ENCODE peak calls at places on chromosomes 6 and 20, in nine cellular contexts. One of them, this sample, is unnamed.

GRCh38 chr6:159988983-159989454 is 20.1 kb downstream of the IGF2R start:
- DNase-seq in HCT116: no peak
- DNase-seq in GM23338: no peak
- DNase-seq in SK-N-SH: no peak
- DNase-seq in OCI-LY7: no peak
- DNase-seq in MM.1S: no peak
- DNase-seq in GM23248: peak; percentile 61
- DNase-seq in PC-3: no peak
- DNase-seq in neural progenitor cell: no peak
- DNase-seq in this sample: no peak

GRCh38 chr6:105135056-105135455 is 44.8 kb downstream of the POPDC3 start:
- DNase-seq in GM23248: peak; percentile 57
- DNase-seq in HCT116: no peak
- DNase-seq in SK-N-SH: peak; percentile 51
- DNase-seq in GM23338: peak; percentile 36
- DNase-seq in neural progenitor cell: peak; percentile 40
- DNase-seq in OCI-LY7: no peak
- DNase-seq in PC-3: peak; percentile 3
- DNase-seq in MM.1S: no peak
- DNase-seq in this sample: no peak

GRCh38 chr6:137058037-137058436 is 13.3 kb upstream of the IL20RA start:
- DNase-seq in PC-3: no peak
- DNase-seq in MM.1S: no peak
- DNase-seq in GM23248: no peak
- DNase-seq in OCI-LY7: no peak
- DNase-seq in GM23338: no peak
- DNase-seq in SK-N-SH: no peak
- DNase-seq in neural progenitor cell: no peak
- DNase-seq in HCT116: no peak
- DNase-seq in this sample: no peak

GRCh38 chr6:142943746-142944125 is 1.2 kb downstream of the HIVEP2 start:
- DNase-seq in OCI-LY7: peak; percentile 84
- DNase-seq in neural progenitor cell: peak; percentile 15
- DNase-seq in SK-N-SH: no peak
- DNase-seq in GM23338: peak; percentile 23
- DNase-seq in HCT116: no peak
- DNase-seq in PC-3: peak; percentile 23
- DNase-seq in GM23248: peak; percentile 64
- DNase-seq in MM.1S: peak; percentile 46
- DNase-seq in this sample: peak; percentile 19

GRCh38 chr20:50915424-50915823 is 15.8 kb downstream of the ADNP start:
- DNase-seq in HCT116: no peak
- DNase-seq in MM.1S: no peak
- DNase-seq in SK-N-SH: peak; percentile 32
- DNase-seq in neural progenitor cell: no peak
- DNase-seq in PC-3: peak; percentile 22
- DNase-seq in GM23248: peak; percentile 82
- DNase-seq in OCI-LY7: no peak
- DNase-seq in GM23338: no peak
- DNase-seq in this sample: no peak

GRCh38 chr6:122712864-122713612 is 66.5 kb upstream of the FABP7 start:
- DNase-seq in PC-3: no peak
- DNase-seq in GM23248: no peak
- DNase-seq in OCI-LY7: no peak
- DNase-seq in SK-N-SH: no peak
- DNase-seq in HCT116: no peak
- DNase-seq in GM23338: no peak
- DNase-seq in neural progenitor cell: peak; percentile 26
- DNase-seq in MM.1S: no peak
- DNase-seq in this sample: no peak

GRCh38 chr6:124056884-124057283 is 253.2 kb downstream of the NKAIN2 start:
- DNase-seq in OCI-LY7: no peak
- DNase-seq in PC-3: no peak
- DNase-seq in HCT116: no peak
- DNase-seq in GM23338: no peak
- DNase-seq in MM.1S: no peak
- DNase-seq in neural progenitor cell: no peak
- DNase-seq in GM23248: no peak
- DNase-seq in SK-N-SH: no peak
- DNase-seq in this sample: no peak

GRCh38 chr20:24842591-24843442 is 106.3 kb upstream of the CST7 start:
- DNase-seq in MM.1S: peak; percentile 92
- DNase-seq in OCI-LY7: peak; percentile 76
- DNase-seq in SK-N-SH: no peak
- DNase-seq in GM23248: no peak
- DNase-seq in PC-3: no peak
- DNase-seq in GM23338: no peak
- DNase-seq in HCT116: no peak
- DNase-seq in neural progenitor cell: no peak
- DNase-seq in this sample: no peak

GRCh38 chr20:8155229-8155628 is 23.2 kb downstream of the PLCB1 start:
- DNase-seq in MM.1S: no peak
- DNase-seq in GM23338: no peak
- DNase-seq in HCT116: no peak
- DNase-seq in PC-3: peak; percentile 73
- DNase-seq in OCI-LY7: no peak
- DNase-seq in GM23248: no peak
- DNase-seq in neural progenitor cell: no peak
- DNase-seq in SK-N-SH: no peak
- DNase-seq in this sample: no peak

GRCh38 chr20:20519269-20519668 is 151.4 kb downstream of the INSM1 start:
- DNase-seq in GM23248: no peak
- DNase-seq in MM.1S: no peak
- DNase-seq in PC-3: peak; percentile 8
- DNase-seq in SK-N-SH: no peak
- DNase-seq in HCT116: no peak
- DNase-seq in GM23338: no peak
- DNase-seq in neural progenitor cell: no peak
- DNase-seq in OCI-LY7: no peak
- DNase-seq in this sample: peak; percentile 48

GRCh38 chr6:151763938-151764680 is 43.4 kb upstream of the ESR1 start:
- DNase-seq in HCT116: peak; percentile 53
- DNase-seq in SK-N-SH: peak; percentile 67
- DNase-seq in PC-3: peak; percentile 87
- DNase-seq in GM23248: peak; percentile 94
- DNase-seq in MM.1S: peak; percentile 27
- DNase-seq in OCI-LY7: peak; percentile 33
- DNase-seq in neural progenitor cell: peak; percentile 90
- DNase-seq in GM23338: peak; percentile 94
- DNase-seq in this sample: peak; percentile 77

GRCh38 chr20:59780494-59781185 is 152.8 kb downstream of the SYCP2 start:
- DNase-seq in OCI-LY7: no peak
- DNase-seq in GM23338: no peak
- DNase-seq in HCT116: no peak
- DNase-seq in neural progenitor cell: no peak
- DNase-seq in PC-3: no peak
- DNase-seq in MM.1S: no peak
- DNase-seq in GM23248: no peak
- DNase-seq in SK-N-SH: no peak
- DNase-seq in this sample: no peak

GRCh38 chr20:49945701-49946477 is 9.7 kb downstream of the RNF114 start:
- DNase-seq in HCT116: no peak
- DNase-seq in PC-3: no peak
- DNase-seq in SK-N-SH: no peak
- DNase-seq in GM23248: no peak
- DNase-seq in OCI-LY7: no peak
- DNase-seq in GM23338: no peak
- DNase-seq in MM.1S: no peak
- DNase-seq in neural progenitor cell: no peak
- DNase-seq in this sample: no peak

GRCh38 chr20:49187330-49188100 is 619 bp downstream of the STAU1 start:
- DNase-seq in GM23338: peak; percentile 58
- DNase-seq in neural progenitor cell: peak; percentile 70
- DNase-seq in OCI-LY7: peak; percentile 52
- DNase-seq in SK-N-SH: peak; percentile 77
- DNase-seq in GM23248: peak; percentile 63
- DNase-seq in HCT116: no peak
- DNase-seq in MM.1S: peak; percentile 21
- DNase-seq in PC-3: no peak
- DNase-seq in this sample: peak; percentile 59

GRCh38 chr6:167893416-167893815 is 66.7 kb downstream of the AFDN start:
- DNase-seq in OCI-LY7: no peak
- DNase-seq in neural progenitor cell: no peak
- DNase-seq in GM23248: peak; percentile 67
- DNase-seq in HCT116: peak; percentile 10
- DNase-seq in SK-N-SH: no peak
- DNase-seq in MM.1S: no peak
- DNase-seq in PC-3: peak; percentile 61
- DNase-seq in GM23338: peak; percentile 28
- DNase-seq in this sample: peak; percentile 12

GRCh38 chr6:1105833-1106400 is 206.0 kb upstream of the FOXQ1 start:
- DNase-seq in HCT116: no peak
- DNase-seq in OCI-LY7: no peak
- DNase-seq in MM.1S: no peak
- DNase-seq in GM23338: no peak
- DNase-seq in GM23248: peak; percentile 23
- DNase-seq in neural progenitor cell: no peak
- DNase-seq in PC-3: no peak
- DNase-seq in SK-N-SH: no peak
- DNase-seq in this sample: no peak

GRCh38 chr6:104955927-104956662 is 812 bp upstream of the LIN28B start:
- DNase-seq in OCI-LY7: no peak
- DNase-seq in SK-N-SH: peak; percentile 62
- DNase-seq in neural progenitor cell: peak; percentile 93
- DNase-seq in PC-3: no peak
- DNase-seq in HCT116: no peak
- DNase-seq in GM23248: no peak
- DNase-seq in MM.1S: no peak
- DNase-seq in GM23338: peak; percentile 94
- DNase-seq in this sample: peak; percentile 55

GRCh38 chr6:31158863-31159855 is 770 bp downstream of the TCF19 start:
- DNase-seq in HCT116: no peak
- DNase-seq in neural progenitor cell: peak; percentile 46
- DNase-seq in OCI-LY7: peak; percentile 60
- DNase-seq in PC-3: peak; percentile 46
- DNase-seq in SK-N-SH: peak; percentile 51
- DNase-seq in MM.1S: peak; percentile 26
- DNase-seq in GM23248: peak; percentile 52
- DNase-seq in GM23338: peak; percentile 82
- DNase-seq in this sample: no peak

GRCh38 chr6:5567890-5568289 is 306.6 kb downstream of the FARS2 start:
- DNase-seq in GM23338: no peak
- DNase-seq in HCT116: no peak
- DNase-seq in SK-N-SH: no peak
- DNase-seq in GM23248: no peak
- DNase-seq in MM.1S: no peak
- DNase-seq in PC-3: no peak
- DNase-seq in neural progenitor cell: no peak
- DNase-seq in OCI-LY7: no peak
- DNase-seq in this sample: no peak

DNA sequence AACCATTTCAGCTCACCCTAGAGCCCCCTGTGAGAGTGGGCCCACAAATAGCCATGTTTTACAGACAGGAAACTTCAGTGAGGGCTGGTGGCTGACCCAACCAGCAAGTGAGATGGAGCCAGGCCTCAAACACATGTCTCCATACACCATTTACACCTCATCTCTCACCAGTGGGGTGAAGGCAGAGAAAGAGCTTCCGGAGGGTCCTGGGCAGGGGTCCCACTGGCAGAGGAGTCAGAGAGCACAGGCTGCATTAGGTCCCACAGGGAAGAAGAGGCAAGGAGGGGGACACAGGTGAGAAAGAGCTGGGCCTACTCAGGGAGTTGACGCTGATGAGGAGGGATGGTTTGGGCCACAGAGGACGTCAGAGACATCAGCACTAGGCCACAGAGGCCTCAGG is 172.6 kb downstream of the VEGFA start:
- DNase-seq in GM23338: no peak
- DNase-seq in PC-3: no peak
- DNase-seq in neural progenitor cell: no peak
- DNase-seq in GM23248: no peak
- DNase-seq in HCT116: no peak
- DNase-seq in MM.1S: no peak
- DNase-seq in OCI-LY7: no peak
- DNase-seq in SK-N-SH: no peak
- DNase-seq in this sample: no peak
- H2AFZ ChIP-seq in GM23338: no peak overlapping the region
- H2AFZ ChIP-seq in PC-3: no peak overlapping the region
- H2AFZ ChIP-seq in neural progenitor cell: no peak overlapping the region
- H2AFZ ChIP-seq in GM23248: no peak overlapping the region
- H2AFZ ChIP-seq in HCT116: no peak overlapping the region
- H2AFZ ChIP-seq in MM.1S: no peak overlapping the region
- H2AFZ ChIP-seq in OCI-LY7: no peak overlapping the region
- H2AFZ ChIP-seq in SK-N-SH: no peak overlapping the region
- H2AFZ ChIP-seq in this sample: no peak overlapping the region

GRCh38 chr6:169145991-169146501 is 107.6 kb downstream of the THBS2 start:
- DNase-seq in OCI-LY7: no peak
- DNase-seq in neural progenitor cell: no peak
- DNase-seq in HCT116: no peak
- DNase-seq in MM.1S: no peak
- DNase-seq in GM23248: peak; percentile 26
- DNase-seq in PC-3: no peak
- DNase-seq in GM23338: no peak
- DNase-seq in SK-N-SH: no peak
- DNase-seq in this sample: peak; percentile 37
- TF ChIP-seq EZH2phosphoT487 in OCI-LY7: no peak
- TF ChIP-seq EZH2phosphoT487 in neural progenitor cell: no peak
- TF ChIP-seq EZH2phosphoT487 in HCT116: no peak
- TF ChIP-seq EZH2phosphoT487 in MM.1S: no peak
- TF ChIP-seq EZH2phosphoT487 in GM23248: no peak
- TF ChIP-seq EZH2phosphoT487 in PC-3: no peak
- TF ChIP-seq EZH2phosphoT487 in GM23338: no peak
- TF ChIP-seq EZH2phosphoT487 in SK-N-SH: no peak
- TF ChIP-seq EZH2phosphoT487 in this sample: no peak

GRCh38 chr6:44396968-44397367 is 9.5 kb downstream of the CDC5L start:
- DNase-seq in PC-3: no peak
- DNase-seq in GM23248: no peak
- DNase-seq in MM.1S: no peak
- DNase-seq in SK-N-SH: no peak
- DNase-seq in neural progenitor cell: no peak
- DNase-seq in GM23338: no peak
- DNase-seq in HCT116: no peak
- DNase-seq in OCI-LY7: no peak
- DNase-seq in this sample: no peak
- H4K20me1 ChIP-seq in PC-3: peaks cover 3% of the 10 kb centered on the region
- H4K20me1 ChIP-seq in GM23248: no peaks in the 10 kb centered on the region
- H4K20me1 ChIP-seq in MM.1S: no peaks in the 10 kb centered on the region
- H4K20me1 ChIP-seq in SK-N-SH: no peaks in the 10 kb centered on the region
- H4K20me1 ChIP-seq in neural progenitor cell: peaks cover 17% of the 10 kb centered on the region
- H4K20me1 ChIP-seq in GM23338: peaks cover 21% of the 10 kb centered on the region
- H4K20me1 ChIP-seq in HCT116: no peaks in the 10 kb centered on the region
- H4K20me1 ChIP-seq in OCI-LY7: no peaks in the 10 kb centered on the region
- H4K20me1 ChIP-seq in this sample: no peaks in the 10 kb centered on the region

DNA sequence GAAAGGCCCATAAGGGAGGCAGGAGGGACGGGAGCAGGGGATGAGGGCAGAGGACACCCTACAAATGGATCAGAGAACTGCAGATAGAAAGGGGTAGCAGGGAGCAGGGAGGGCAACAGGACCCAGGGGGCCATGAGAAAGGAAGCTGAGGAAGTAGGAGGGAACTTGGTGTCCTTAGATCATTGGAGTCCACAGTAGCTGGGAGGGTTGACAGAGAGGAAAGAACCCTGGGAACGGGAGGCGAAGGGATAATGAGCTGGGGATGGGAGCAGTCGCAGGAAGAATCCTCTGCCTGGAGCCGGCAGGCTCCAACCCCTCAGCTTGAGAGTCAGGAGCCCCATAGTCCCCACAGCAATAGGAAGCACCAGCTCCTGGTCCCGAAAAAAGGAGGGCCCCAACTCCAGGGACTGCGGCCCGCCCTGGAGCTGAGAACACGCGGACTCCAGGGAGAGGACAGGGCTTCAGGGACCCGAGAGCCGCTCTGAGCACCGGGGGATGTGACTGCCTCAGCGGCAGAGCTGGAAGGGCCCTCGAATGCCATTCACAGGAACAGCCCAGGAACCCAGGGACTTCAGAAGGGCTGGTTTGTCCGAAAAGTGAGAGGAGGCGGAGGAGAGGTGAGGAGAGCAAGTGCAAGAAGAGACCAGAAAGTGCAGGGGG is 32.7 kb downstream of the HLA-A start:
- DNase-seq in GM23248: no peak
- DNase-seq in GM23338: peak; percentile 51
- DNase-seq in HCT116: no peak
- DNase-seq in PC-3: no peak
- DNase-seq in neural progenitor cell: peak; percentile 42
- DNase-seq in OCI-LY7: no peak
- DNase-seq in SK-N-SH: no peak
- DNase-seq in MM.1S: no peak
- DNase-seq in this sample: no peak
- H2AFZ ChIP-seq in GM23248: no peak overlapping the region
- H2AFZ ChIP-seq in GM23338: peak overlapping the region; percentile 93
- H2AFZ ChIP-seq in HCT116: no peak overlapping the region
- H2AFZ ChIP-seq in PC-3: no peak overlapping the region
- H2AFZ ChIP-seq in neural progenitor cell: peak overlapping the region; percentile 48
- H2AFZ ChIP-seq in OCI-LY7: no peak overlapping the region
- H2AFZ ChIP-seq in SK-N-SH: no peak overlapping the region
- H2AFZ ChIP-seq in MM.1S: no peak overlapping the region
- H2AFZ ChIP-seq in this sample: no peak overlapping the region

This sample was measured in hepatocyte.